ENCODE peak calls at places on chromosomes 2 and 18, in nine cellular contexts. S is SK-N-SH, J is stomach, B is hepatocyte, M is GM23248, X is colonic mucosa, N is body of pancreas, I is mucosa of descending colon, R is Karpas-422. V is an unnamed sample. For H3K4me1, the result is how much of the 10 kb centered on the place peaks cover.

GRCh38 chr2:69509011-69509749 is 71.9 kb upstream of the NFU1 start:
- DNase-seq in M (no peak), X (peak), N (no peak), J (no peak), S (no peak), R (no peak), B (no peak), I (peak), V (peak)

GRCh38 chr18:47422524-47422923 is 171.1 kb upstream of the SKOR2 start:
- DNase-seq in J (no peak), M (peak), B (peak), N (no peak), S (peak), I (no peak), X (no peak), R (no peak), V (no peak)

GRCh38 chr18:26648509-26649192 is 100.3 kb upstream of the KCTD1 start:
- DNase-seq in I (no peak), N (no peak), R (no peak), X (no peak), B (no peak), M (no peak), J (no peak), S (no peak), V (no peak)

GRCh38 chr2:238098854-238099708 is 1.1 kb upstream of the ESPNL start:
- DNase-seq in N (no peak), B (no peak), M (no peak), S (peak), J (peak), R (no peak), I (peak), X (peak), V (no peak)

GRCh38 chr2:199771948-199772692 is 78.9 kb downstream of the FTCDNL1 start:
- DNase-seq in N (no peak), B (no peak), S (no peak), R (no peak), M (no peak), J (no peak), X (no peak), I (no peak), V (no peak)

GRCh38 chr2:42116195-42117181 is 52.7 kb upstream of the EML4 start:
- DNase-seq in B (no peak), X (no peak), S (no peak), I (no peak), R (no peak), N (no peak), M (peak), J (no peak), V (no peak)

GRCh38 chr2:233928594-233929351 is 11.6 kb downstream of the TRPM8 start:
- DNase-seq in X (peak), B (peak), N (no peak), J (peak), M (peak), I (peak), S (peak), R (peak), V (peak)

GRCh38 chr18:57561728-57562423 is 24.6 kb downstream of the FECH start:
- DNase-seq in M (peak), J (no peak), S (peak), R (peak), N (no peak), X (no peak), B (peak), I (no peak), V (no peak)

GRCh38 chr2:46298522-46299351 is 1.5 kb downstream of the EPAS1 start:
- DNase-seq in M (peak), I (peak), R (no peak), X (peak), N (peak), J (peak), S (peak), B (peak), V (peak)

GRCh38 chr2:239694487-239694886 is 293.7 kb upstream of the HDAC4 start:
- DNase-seq in R (no peak), B (no peak), J (no peak), S (no peak), N (no peak), X (peak), I (no peak), M (no peak), V (no peak)

GRCh38 chr2:128786800-128787478 is 468.3 kb upstream of the HS6ST1 start:
- DNase-seq in N (no peak), J (no peak), B (no peak), X (peak), M (peak), I (no peak), R (no peak), S (no peak), V (no peak)

GRCh38 chr2:205130111-205130829 is 552.0 kb upstream of the NRP2 start:
- DNase-seq in J (no peak), M (no peak), B (no peak), N (no peak), X (no peak), R (no peak), I (no peak), S (no peak), V (no peak)

GRCh38 chr2:54366487-54367280 is 89.4 kb upstream of the SPTBN1 start:
- DNase-seq in R (no peak), X (no peak), J (no peak), B (no peak), N (no peak), S (no peak), M (peak), I (no peak), V (no peak)

GRCh38 chr18:54983041-54983686 is 23.9 kb upstream of the CCDC68 start:
- DNase-seq in S (peak), M (peak), B (peak), I (no peak), R (peak), J (no peak), X (no peak), N (peak), V (no peak)

GRCh38 chr2:46167924-46168323 is 129.3 kb upstream of the EPAS1 start:
- DNase-seq in B (no peak), R (no peak), M (no peak), S (no peak), J (no peak), X (no peak), N (no peak), I (no peak), V (no peak)

GRCh38 chr2:197674546-197674945 is 841 bp downstream of the RFTN2 start:
- DNase-seq in I (no peak), J (no peak), N (no peak), S (no peak), B (no peak), X (no peak), M (peak), R (no peak), V (no peak)

GRCh38 chr2:18412980-18413793 is 147.3 kb downstream of the RDH14 start:
- DNase-seq in X (no peak), S (no peak), J (no peak), R (no peak), M (peak), B (no peak), I (no peak), N (no peak), V (no peak)

GRCh38 chr2:100580474-100581264 is 17.9 kb downstream of the PDCL3 start:
- DNase-seq in B (no peak), N (peak), R (peak), I (peak), J (no peak), S (no peak), M (no peak), X (peak), V (peak)

GRCh38 chr18:21270453-21270852 is 28.4 kb downstream of the GREB1L start:
- DNase-seq in X (no peak), I (no peak), M (peak), S (no peak), N (no peak), R (no peak), B (peak), J (no peak), V (no peak)

GRCh38 chr2:171909261-171909660 is 13.0 kb upstream of the HAT1 start:
- DNase-seq in S (no peak), J (no peak), N (no peak), X (no peak), I (no peak), B (no peak), R (no peak), M (no peak), V (no peak)

GRCh38 chr2:170819941-170820646 is 3.4 kb downstream of the GAD1 start:
- DNase-seq in N (no peak), M (no peak), I (no peak), J (no peak), B (no peak), S (peak), X (no peak), R (no peak), V (no peak)

GRCh38 chr18:61435064-61435652 is 101.9 kb downstream of the CDH20 start:
- DNase-seq in X (no peak), I (no peak), N (no peak), M (peak), S (peak), R (peak), J (no peak), B (peak), V (no peak)

GRCh38 chr2:140589696-140590095 is 1541.1 kb downstream of the LRP1B start:
- DNase-seq in I (no peak), R (no peak), S (no peak), M (no peak), N (no peak), B (no peak), X (no peak), J (no peak), V (no peak)

GRCh38 chr18:23377669-23378469 is 75.2 kb upstream of the RIOK3 start:
- DNase-seq in R (no peak), J (no peak), S (no peak), B (peak), I (no peak), X (no peak), N (no peak), M (peak), V (no peak)

GRCh38 chr2:46749042-46749461 is 166.6 kb downstream of the MCFD2 start:
- DNase-seq in M (peak), R (no peak), N (peak), J (no peak), B (peak), X (no peak), S (no peak), I (no peak), V (no peak)

GRCh38 chr2:47041065-47041464 is 114.0 kb downstream of the STPG4 start:
- DNase-seq in R (no peak), I (no peak), M (no peak), B (peak), X (no peak), J (no peak), S (peak), N (no peak), V (no peak)

GRCh38 chr2:156695020-156695419 is 258.8 kb downstream of the GPD2 start:
- DNase-seq in B (no peak), I (no peak), R (no peak), X (no peak), M (no peak), J (no peak), N (no peak), S (no peak), V (no peak)

GRCh38 chr18:9820719-9821118 is 65.1 kb upstream of the TXNDC2 start:
- DNase-seq in R (no peak), M (no peak), S (no peak), N (no peak), I (no peak), B (no peak), X (no peak), J (no peak), V (no peak)

GRCh38 chr2:181364492-181365175 is 92.6 kb upstream of the ITGA4 start:
- DNase-seq in M (peak), X (no peak), N (no peak), S (no peak), B (peak), J (no peak), R (no peak), I (no peak), V (no peak)

GRCh38 chr2:105375001-105375561 is 23.8 kb downstream of the FHL2 start:
- DNase-seq in R (no peak), I (no peak), S (no peak), M (no peak), B (no peak), J (no peak), X (no peak), N (peak), V (no peak)
- H3K4me1 ChIP-seq in R (under half), I (under half), S (under half), M (half or more), B (under half), J (half or more), X (under half), N (under half), V (under half)

GRCh38 chr2:160381425-160381951 is 112.1 kb downstream of the RBMS1 start:
- DNase-seq in S (no peak), R (no peak), B (no peak), M (peak), I (no peak), X (no peak), N (peak), J (no peak), V (no peak)
- H3K4me1 ChIP-seq in S (under half), R (under half), B (under half), M (half or more), I (under half), X (under half), N (under half), J (half or more), V (half or more)

GRCh38 chr18:63180333-63180732 is 139.2 kb downstream of the BCL2 start:
- DNase-seq in J (no peak), X (no peak), N (no peak), I (no peak), S (no peak), B (no peak), M (no peak), R (no peak), V (no peak)
- H3K4me1 ChIP-seq in J (half or more), X (under half), N (under half), I (half or more), S (under half), B (under half), M (under half), R (half or more), V (half or more)

DNA sequence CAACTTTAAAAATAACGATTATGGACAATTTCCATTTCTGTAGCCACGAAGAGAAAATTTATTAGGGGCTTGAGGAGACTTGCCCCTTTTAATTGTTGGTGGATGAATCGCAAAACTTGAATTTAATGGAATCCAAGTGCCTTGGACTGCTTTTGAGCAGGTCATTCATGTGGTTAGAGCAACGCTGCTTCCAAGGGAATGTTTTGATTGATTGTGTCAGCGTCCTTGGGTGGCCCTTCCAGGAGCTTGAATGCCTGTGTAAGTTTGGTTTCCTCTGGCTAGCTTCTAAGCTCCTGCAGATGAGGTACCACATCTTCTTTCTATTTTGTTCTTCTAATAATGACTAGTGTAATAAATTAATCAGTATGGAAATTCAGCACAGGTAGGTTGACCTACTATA is 213.5 kb downstream of the LTBP1 start:
- DNase-seq in B (no peak), M (no peak), S (no peak), X (no peak), J (no peak), I (no peak), R (no peak), N (no peak), V (no peak)
- H3K4me1 ChIP-seq in B (under half), M (under half), S (under half), X (under half), J (under half), I (under half), R (under half), N (under half), V (under half)

GRCh38 chr2:177535000-177535399 is 142.4 kb downstream of the AGPS start:
- DNase-seq in M (no peak), R (no peak), B (no peak), N (no peak), J (no peak), I (no peak), X (no peak), S (no peak), V (no peak)

GRCh38 chr2:177537241-177537640 is 144.7 kb downstream of the AGPS start:
- DNase-seq in I (no peak), S (no peak), X (no peak), R (no peak), J (no peak), N (no peak), M (no peak), B (no peak), V (no peak)

GRCh38 chr2:177540293-177540692 is 147.7 kb downstream of the AGPS start:
- DNase-seq in J (no peak), X (no peak), B (no peak), M (no peak), I (no peak), N (no peak), S (no peak), R (no peak), V (no peak)

GRCh38 chr2:177535968-177536514 is 143.5 kb downstream of the AGPS start:
- DNase-seq in I (no peak), J (no peak), X (no peak), N (no peak), R (no peak), M (no peak), S (no peak), B (no peak), V (no peak)

GRCh38 chr2:177538323-177538722 is 145.8 kb downstream of the AGPS start:
- DNase-seq in B (no peak), I (no peak), J (no peak), X (no peak), N (no peak), M (no peak), R (no peak), S (no peak), V (no peak)
- H3K4me1 ChIP-seq in B (under half), I (under half), J (under half), X (under half), N (under half), M (under half), R (under half), S (under half), V (under half)

DNA sequence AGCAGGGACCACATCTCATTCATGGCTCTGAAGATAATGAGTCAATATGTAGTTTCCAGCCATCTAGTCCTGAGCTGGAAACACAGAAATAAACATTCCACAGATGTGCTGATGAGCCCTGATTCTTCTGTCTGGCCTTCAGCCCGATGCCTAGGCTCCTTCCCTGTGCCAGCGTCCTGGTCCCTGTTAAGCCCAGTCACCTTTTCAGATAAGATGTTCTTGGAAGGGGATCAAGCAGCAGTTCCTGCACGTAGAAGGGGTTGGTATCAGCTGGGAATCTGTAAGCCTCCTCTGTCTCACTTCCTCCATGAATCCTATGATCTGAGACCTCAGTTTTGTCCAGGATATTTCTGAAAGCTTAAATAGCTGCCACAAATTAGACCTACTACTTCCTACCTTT is 149.3 kb downstream of the TTC32 start:
- DNase-seq in X (no peak), M (no peak), N (peak), B (no peak), S (no peak), I (no peak), R (no peak), J (peak), V (no peak)
- H3K4me1 ChIP-seq in X (under half), M (under half), N (under half), B (under half), S (under half), I (under half), R (under half), J (under half), V (under half)

GRCh38 chr2:112680666-112681101 is 34.9 kb downstream of the SLC20A1 start:
- DNase-seq in S (no peak), M (peak), X (no peak), I (no peak), N (no peak), R (no peak), J (no peak), B (no peak), V (no peak)
- H3K4me1 ChIP-seq in S (under half), M (under half), X (under half), I (under half), N (under half), R (under half), J (under half), B (under half), V (under half)

GRCh38 chr2:39422700-39423099 is 14.4 kb downstream of the MAP4K3 start:
- DNase-seq in M (no peak), X (no peak), B (no peak), N (no peak), I (no peak), R (no peak), S (no peak), J (no peak), V (no peak)

GRCh38 chr2:39416172-39416571 is 20.9 kb downstream of the MAP4K3 start:
- DNase-seq in J (no peak), M (peak), S (no peak), R (no peak), X (no peak), I (no peak), B (no peak), N (no peak), V (no peak)

GRCh38 chr2:39418491-39418890 is 18.6 kb downstream of the MAP4K3 start:
- DNase-seq in S (no peak), J (no peak), N (no peak), B (no peak), X (no peak), I (no peak), M (no peak), R (no peak), V (no peak)

GRCh38 chr2:39421354-39421753 is 15.7 kb downstream of the MAP4K3 start:
- DNase-seq in R (no peak), M (no peak), J (no peak), N (no peak), X (no peak), I (no peak), B (no peak), S (no peak), V (no peak)

DNA sequence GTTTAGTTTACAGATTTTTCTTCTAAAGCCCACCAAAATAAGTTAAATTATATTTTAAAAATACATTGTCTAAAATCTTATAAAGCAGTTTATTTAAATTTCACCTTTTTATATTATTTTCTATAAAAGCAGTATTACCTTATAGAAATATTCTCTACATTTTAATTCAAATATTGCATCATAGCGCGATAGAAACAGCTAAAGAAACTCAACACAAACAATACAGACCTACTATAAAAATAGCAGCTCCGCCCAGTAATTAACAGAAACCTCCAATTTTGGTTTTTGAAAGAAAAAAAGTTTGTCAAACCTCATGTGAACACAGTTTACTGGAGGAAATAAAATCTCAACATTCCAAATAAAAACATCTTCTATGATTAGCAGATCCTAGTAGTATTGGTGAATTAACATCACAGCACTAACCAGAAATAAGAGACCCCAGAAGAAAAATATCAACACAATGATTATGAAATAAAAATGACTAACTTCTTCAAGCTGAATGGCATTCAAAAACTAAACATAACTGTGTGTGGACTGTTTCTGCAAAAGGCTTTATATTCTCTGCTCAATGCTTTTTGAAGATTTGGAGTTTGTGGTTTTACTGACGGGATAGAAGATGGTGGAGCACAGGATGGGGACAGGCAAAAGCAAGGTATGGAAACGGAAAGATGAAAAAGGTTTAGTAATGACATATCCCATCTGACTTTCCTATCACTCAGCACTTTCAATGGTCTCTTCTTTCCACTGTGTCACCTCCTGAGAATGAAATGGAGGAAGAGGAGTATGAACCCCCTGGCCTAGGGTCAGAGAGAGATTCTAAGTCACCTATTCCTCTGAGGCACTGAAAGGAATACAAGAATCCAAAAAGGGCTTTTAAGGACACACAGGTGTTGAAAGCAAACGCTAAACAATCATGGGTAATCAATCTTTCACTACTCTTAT is 17.5 kb downstream of the MAP4K3 start:
- DNase-seq in X (no peak), I (no peak), R (no peak), M (peak), N (no peak), S (no peak), J (no peak), B (no peak), V (no peak)
- H3K4me1 ChIP-seq in X (under half), I (under half), R (under half), M (under half), N (under half), S (under half), J (half or more), B (under half), V (under half)